ENCODE peak calls at places on chromosomes 7 and 10, in eight cellular contexts. D is left lung; Z is SK-N-MC; Y is GF-D8; K is COLO829; X is activated CD4-positive, alpha-beta T cell treated with anti-CD3 and anti-CD28 coated beads, Interleukin-2, amount 50 U/mL, for 24 hours; G is lower leg skin; R is fibroblast of lung. J is an unnamed sample.

GRCh38 chr7:143456992-143457793 is 13.9 kb downstream of the TAS2R60 start:
- DNase-seq in Z (no peak), X (no peak), R (no peak), G (no peak), Y (no peak), D (no peak), K (no peak), J (no peak)

GRCh38 chr7:134364619-134365037 is 47.9 kb upstream of the SLC35B4 start:
- DNase-seq in G (no peak), R (peak), X (no peak), D (no peak), Z (no peak), Y (no peak), K (peak), J (no peak)

GRCh38 chr7:42233939-42234338 is 3.1 kb downstream of the GLI3 start:
- DNase-seq in D (no peak), K (no peak), Y (no peak), R (no peak), Z (no peak), X (no peak), G (no peak), J (no peak)

GRCh38 chr7:39353615-39354376 is 212.4 kb upstream of the YAE1 start:
- DNase-seq in D (peak), Z (no peak), Y (no peak), X (no peak), R (peak), G (no peak), K (no peak), J (peak)

GRCh38 chr10:6074489-6075301 is 12.5 kb upstream of the IL2RA start:
- DNase-seq in K (no peak), R (peak), G (peak), Z (no peak), X (no peak), D (no peak), Y (no peak), J (no peak)

GRCh38 chr7:138070908-138071307 is 5.4 kb upstream of the AKR1D1 start:
- DNase-seq in R (no peak), K (no peak), X (no peak), D (no peak), Z (no peak), G (no peak), Y (no peak), J (no peak)

GRCh38 chr10:132265878-132266496 is 41.8 kb downstream of the STK32C start:
- DNase-seq in R (peak), G (no peak), K (no peak), Y (no peak), Z (no peak), D (no peak), X (no peak), J (no peak)

GRCh38 chr7:2529161-2530075 is 9.8 kb downstream of the LFNG start:
- DNase-seq in K (no peak), Z (no peak), R (peak), Y (peak), X (no peak), D (peak), G (peak), J (peak)

GRCh38 chr10:35231646-35232045 is 104.7 kb upstream of the CCNY start:
- DNase-seq in Y (no peak), D (no peak), R (no peak), Z (no peak), X (no peak), K (no peak), G (no peak), J (no peak)

GRCh38 chr10:124534231-124534798 is 72.7 kb downstream of the LHPP start:
- DNase-seq in D (peak), R (peak), X (no peak), Y (peak), Z (no peak), G (no peak), K (no peak), J (peak)

GRCh38 chr10:132450825-132451505 is 54.0 kb downstream of the PWWP2B start:
- DNase-seq in Z (no peak), X (no peak), D (peak), K (no peak), R (no peak), G (no peak), Y (no peak), J (no peak)

GRCh38 chr7:96331233-96331632 is 9.3 kb upstream of the SLC25A13 start:
- DNase-seq in D (no peak), Y (no peak), G (no peak), Z (no peak), X (no peak), R (no peak), K (no peak), J (no peak)

GRCh38 chr10:78802866-78803265 is 265.9 kb upstream of the ZMIZ1 start:
- DNase-seq in X (no peak), Y (no peak), K (no peak), R (peak), D (no peak), Z (no peak), G (peak), J (peak)

GRCh38 chr10:85377009-85377408 is 989.6 kb downstream of the GRID1 start:
- DNase-seq in G (no peak), Z (no peak), K (no peak), R (no peak), Y (no peak), D (no peak), X (no peak), J (no peak)

GRCh38 chr7:69309601-69310000 is 288.7 kb upstream of the AUTS2 start:
- DNase-seq in X (no peak), Y (no peak), G (no peak), R (no peak), D (no peak), K (no peak), Z (no peak), J (no peak)

GRCh38 chr10:117552759-117553158 is 10.2 kb downstream of the EMX2 start:
- DNase-seq in K (no peak), X (no peak), Z (no peak), Y (no peak), G (peak), R (no peak), D (no peak), J (no peak)

GRCh38 chr10:78316451-78316931 is 282.8 kb downstream of the RPS24 start:
- DNase-seq in Y (no peak), R (peak), K (no peak), X (no peak), G (peak), D (no peak), Z (no peak), J (peak)

GRCh38 chr10:73915206-73915851 is 4.4 kb downstream of the PLAU start:
- DNase-seq in D (no peak), R (no peak), G (no peak), K (no peak), Y (no peak), Z (no peak), X (no peak), J (no peak)

GRCh38 chr7:25456467-25457171 is 228.3 kb upstream of the NPVF start:
- DNase-seq in X (no peak), R (peak), Y (no peak), D (no peak), Z (no peak), K (no peak), G (no peak), J (peak)

GRCh38 chr10:92657024-92657423 is 32.7 kb upstream of the HHEX start:
- DNase-seq in K (no peak), Y (no peak), G (no peak), R (peak), Z (no peak), X (no peak), D (no peak), J (no peak)

GRCh38 chr7:111438369-111439289 is 123.7 kb downstream of the IMMP2L start:
- DNase-seq in Y (no peak), G (no peak), R (peak), D (no peak), X (no peak), K (peak), Z (no peak), J (no peak)

GRCh38 chr10:124459395-124459794 is 2.2 kb upstream of the LHPP start:
- DNase-seq in R (no peak), G (no peak), X (no peak), Z (no peak), D (no peak), K (no peak), Y (no peak), J (no peak)

GRCh38 chr10:69123306-69123746 is 652 bp upstream of the VPS26A start:
- DNase-seq in K (peak), R (peak), D (no peak), Y (peak), X (no peak), Z (no peak), G (no peak), J (no peak)

GRCh38 chr7:152522551-152522950 is 86.7 kb upstream of the KMT2C start:
- DNase-seq in R (peak), Z (no peak), K (no peak), D (peak), X (no peak), Y (no peak), G (no peak), J (no peak)